ENCODE peak calls at places on chromosome 6, in seven cellular contexts. J is GM12865; G is CD8-positive, alpha-beta T cell; B is GM10248; V is foreskin fibroblast; E is CD4-positive, alpha-beta T cell; Z is osteocyte. L is an unnamed sample.

GRCh38 chr6:111990214-111990613 is 63.7 kb upstream of the CCN6 start:
- DNase-seq in E (no peak), Z (no peak), J (peak; percentile 87), B (no peak), G (no peak), V (no peak), L (peak; percentile 13)

GRCh38 chr6:99618649-99619408 is 12.2 kb downstream of the PRDM13 start:
- DNase-seq in G (no peak), Z (no peak), B (no peak), V (no peak), J (no peak), E (no peak), L (no peak)

GRCh38 chr6:143575440-143575839 is 63.9 kb upstream of the FUCA2 start:
- DNase-seq in E (no peak), J (peak; percentile 85), B (peak; percentile 75), Z (no peak), V (peak; percentile 88), G (peak; percentile 26), L (peak; percentile 78)

GRCh38 chr6:132025468-132025867 is 74.3 kb upstream of the CCN2 start:
- DNase-seq in Z (no peak), V (no peak), E (no peak), B (no peak), G (no peak), J (no peak), L (no peak)

GRCh38 chr6:170279977-170280688 is 10.7 kb downstream of the DLL1 start:
- DNase-seq in Z (peak; percentile 81), E (no peak), V (peak; percentile 46), G (no peak), B (peak; percentile 74), J (peak; percentile 13), L (peak; percentile 83)

GRCh38 chr6:4017847-4018193 is 61.1 kb downstream of the FAM217A start:
- DNase-seq in G (no peak), E (no peak), Z (no peak), B (peak; percentile 26), J (peak; percentile 60), V (peak; percentile 35), L (peak; percentile 29)

GRCh38 chr6:133300896-133301295 is 59.7 kb downstream of the EYA4 start:
- DNase-seq in E (no peak), V (peak; percentile 35), J (no peak), G (no peak), B (no peak), Z (no peak), L (no peak)

GRCh38 chr6:41208439-41209106 is 7.6 kb upstream of the TREML2 start:
- DNase-seq in E (no peak), V (no peak), G (no peak), B (no peak), J (peak; percentile 44), Z (peak; percentile 67), L (no peak)

GRCh38 chr6:17672064-17672718 is 34.5 kb downstream of the NUP153 start:
- DNase-seq in E (no peak), Z (no peak), G (no peak), J (no peak), B (no peak), V (no peak), L (no peak)

GRCh38 chr6:111872521-111873177 is 603 bp downstream of the FYN start:
- DNase-seq in E (peak; percentile 62), V (peak; percentile 80), B (peak; percentile 48), G (peak; percentile 58), Z (no peak), J (peak; percentile 35), L (peak; percentile 36)

GRCh38 chr6:168376811-168377480 is 57.4 kb upstream of the DACT2 start:
- DNase-seq in G (no peak), B (no peak), Z (no peak), J (no peak), E (no peak), V (no peak), L (no peak)

GRCh38 chr6:132527791-132528190 is 10.3 kb upstream of the TAAR9 start:
- DNase-seq in B (no peak), Z (no peak), V (peak; percentile 43), G (no peak), J (no peak), E (no peak), L (no peak)

GRCh38 chr6:27873101-27874030 is 38.8 kb downstream of the OR2B2 start:
- DNase-seq in Z (no peak), B (peak; percentile 44), G (peak; percentile 61), J (peak; percentile 97), V (peak; percentile 90), E (peak; percentile 56), L (peak; percentile 56)

GRCh38 chr6:37119387-37119886 is 50.5 kb upstream of the PIM1 start:
- DNase-seq in Z (no peak), E (no peak), V (no peak), J (peak; percentile 35), B (no peak), G (no peak), L (no peak)

GRCh38 chr6:72260489-72260888 is 361.4 kb upstream of the KCNQ5 start:
- DNase-seq in B (no peak), J (no peak), E (no peak), G (no peak), Z (no peak), V (peak; percentile 60), L (no peak)

GRCh38 chr6:132892929-132893771 is 78.8 kb downstream of the RPS12 start:
- DNase-seq in G (no peak), Z (no peak), V (no peak), B (no peak), E (no peak), J (no peak), L (no peak)

GRCh38 chr6:130032758-130033323 is 14.5 kb downstream of the L3MBTL3 start:
- DNase-seq in G (no peak), J (no peak), Z (no peak), B (no peak), V (no peak), E (no peak), L (no peak)

GRCh38 chr6:35053701-35054100 is 87.4 kb downstream of the TCP11 start:
- DNase-seq in V (no peak), B (no peak), G (no peak), E (no peak), J (no peak), Z (no peak), L (no peak)

GRCh38 chr6:46888578-46888977 is 33.2 kb downstream of the ADGRF5 start:
- DNase-seq in V (no peak), J (no peak), G (no peak), B (no peak), E (no peak), Z (no peak), L (no peak)

GRCh38 chr6:72386324-72386723 is 235.5 kb upstream of the KCNQ5 start:
- DNase-seq in J (peak; percentile 62), Z (no peak), G (no peak), V (no peak), E (no peak), B (no peak), L (no peak)

GRCh38 chr6:170086639-170087420 is 204.0 kb downstream of the DLL1 start:
- DNase-seq in B (no peak), Z (peak; percentile 83), E (no peak), G (no peak), J (no peak), V (no peak), L (no peak)

GRCh38 chr6:123467437-123467836 is 169.3 kb downstream of the TRDN start:
- DNase-seq in E (no peak), J (no peak), B (no peak), G (no peak), V (no peak), Z (no peak), L (no peak)

GRCh38 chr6:67888886-67889681 is 746.0 kb upstream of the ADGRB3 start:
- DNase-seq in J (peak; percentile 4), Z (no peak), G (no peak), V (no peak), B (no peak), E (no peak), L (no peak)

GRCh38 chr6:156771761-156772160 is 5.4 kb upstream of the ARID1B start:
- DNase-seq in Z (no peak), G (no peak), E (no peak), V (no peak), B (no peak), J (no peak), L (no peak)

GRCh38 chr6:31474871-31475286 is 23.1 kb upstream of the MICB start:
- DNase-seq in J (no peak), G (no peak), E (no peak), V (no peak), B (no peak), Z (peak; percentile 79), L (no peak)
- TF ChIP-seq CTCF in J (peak; percentile 48), G (peak; percentile 17), E (peak; percentile 27), V (peak; percentile 15), B (no peak), Z (peak; percentile 20), L (peak; percentile 37)

DNA sequence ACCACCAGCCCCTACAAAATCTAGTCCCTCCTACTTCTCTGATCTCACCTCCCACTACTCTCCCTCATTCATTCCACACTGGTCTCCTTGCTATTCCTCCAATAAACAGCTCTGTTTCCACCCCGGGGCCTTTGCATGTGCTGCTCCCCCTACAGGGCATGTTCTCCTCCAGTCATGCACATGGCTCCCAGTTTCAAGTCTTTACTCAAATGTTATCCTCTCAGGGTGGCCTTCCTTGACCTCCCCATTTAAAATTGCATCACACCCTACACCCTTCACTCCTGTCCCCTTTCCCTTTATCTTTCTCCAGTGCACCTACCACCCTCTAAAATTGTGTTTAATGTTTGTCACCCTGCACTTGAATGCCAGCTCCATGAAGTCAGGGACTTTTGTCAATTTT is 174.5 kb downstream of the MRPL14 start:
- DNase-seq in V (peak; percentile 17), Z (peak; percentile 64), E (no peak), B (no peak), J (peak; percentile 28), G (no peak), L (no peak)
- TF ChIP-seq CTCF in V (no peak), Z (peak; percentile 23), E (no peak), B (no peak), J (peak; percentile 27), G (no peak), L (peak; percentile 11)

DNA sequence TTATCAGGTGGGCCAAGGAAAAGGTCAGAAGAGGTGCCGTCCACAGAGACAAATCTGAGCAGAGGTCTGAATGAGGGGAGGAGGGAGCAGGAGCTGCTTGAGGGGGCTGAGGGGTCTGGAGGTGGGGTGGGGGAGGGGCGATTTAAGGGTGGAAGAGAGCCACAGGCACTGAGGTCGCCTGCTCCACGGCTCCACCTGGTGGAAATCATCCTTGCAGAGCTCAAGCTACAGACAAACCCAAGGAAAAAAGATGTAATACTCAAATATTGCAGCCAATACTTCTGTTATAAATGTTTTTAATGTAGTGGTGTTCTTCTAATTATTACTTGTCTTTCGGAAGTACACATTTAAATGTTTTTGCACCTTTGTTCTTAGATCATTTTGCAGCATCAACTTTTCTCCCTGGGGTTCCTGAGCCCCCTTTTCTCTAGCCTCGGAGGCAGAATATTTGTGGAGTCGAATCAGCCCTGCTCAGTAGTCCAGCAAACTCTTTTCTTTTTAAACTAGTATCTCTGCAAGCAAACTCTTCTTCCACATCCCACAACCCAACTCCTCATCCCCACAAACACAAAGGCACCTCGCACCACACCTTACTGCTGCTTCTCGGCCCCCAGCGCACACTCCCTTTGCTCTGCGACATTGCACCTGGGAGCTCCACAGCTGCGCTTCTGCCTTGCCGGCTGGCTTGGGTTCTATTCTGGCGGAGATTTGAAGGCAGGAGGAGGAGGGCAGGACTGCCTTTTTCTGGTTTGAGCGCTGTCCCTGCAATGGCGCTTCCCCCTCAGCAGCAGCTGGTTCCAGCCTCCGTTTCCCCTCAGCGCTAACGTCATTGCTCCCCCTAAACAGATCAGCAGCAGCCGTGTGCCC is 51.0 kb upstream of the TFAP2A start:
- DNase-seq in Z (no peak), G (no peak), E (no peak), J (peak; percentile 61), B (peak; percentile 50), V (peak; percentile 57), L (peak; percentile 41)
- TF ChIP-seq CTCF in Z (peak; percentile 61), G (no peak), E (peak; percentile 11), J (peak; percentile 50), B (peak; percentile 59), V (peak; percentile 49), L (peak; percentile 63)

GRCh38 chr6:127833336-127833735 is 67.5 kb downstream of the THEMIS start:
- DNase-seq in Z (no peak), B (no peak), V (peak; percentile 53), E (no peak), J (no peak), G (no peak), L (no peak)
- TF ChIP-seq CTCF in Z (no peak), B (no peak), V (no peak), E (no peak), J (no peak), G (no peak), L (no peak)